ENCODE peak calls at places on chromosomes 4 and X, in five cellular contexts. One of them, this sample, is unnamed.

GRCh38 chr4:26067035-26067434 is 153.0 kb downstream of the SMIM20 start:
- DNase-seq in SK-N-SH: no peak
- DNase-seq in HepG2: no peak
- DNase-seq in GM12878: no peak
- DNase-seq in K562: no peak
- DNase-seq in this sample: no peak

GRCh38 chrX:136872091-136872700 is 8.3 kb downstream of the RBMX start:
- DNase-seq in SK-N-SH: no peak
- DNase-seq in HepG2: no peak
- DNase-seq in GM12878: no peak
- DNase-seq in K562: no peak
- DNase-seq in this sample: no peak

GRCh38 chrX:35664838-35665237 is 133.3 kb upstream of the MAGEB16 start:
- DNase-seq in SK-N-SH: no peak
- DNase-seq in HepG2: no peak
- DNase-seq in GM12878: no peak
- DNase-seq in K562: no peak
- DNase-seq in this sample: no peak

GRCh38 chrX:114065612-114066178 is 518.2 kb upstream of the HTR2C start:
- DNase-seq in SK-N-SH: no peak
- DNase-seq in HepG2: no peak
- DNase-seq in GM12878: no peak
- DNase-seq in K562: no peak
- DNase-seq in this sample: no peak

GRCh38 chr4:81789741-81790402 is 318.2 kb upstream of the RASGEF1B start:
- DNase-seq in SK-N-SH: no peak
- DNase-seq in HepG2: no peak
- DNase-seq in GM12878: no peak
- DNase-seq in K562: no peak
- DNase-seq in this sample: no peak

GRCh38 chr4:110510282-110510681 is 34.3 kb downstream of the ENPEP start:
- DNase-seq in SK-N-SH: no peak
- DNase-seq in HepG2: no peak
- DNase-seq in GM12878: no peak
- DNase-seq in K562: no peak
- DNase-seq in this sample: no peak

GRCh38 chr4:170022211-170022610 is 4.0 kb downstream of the MFAP3L start:
- DNase-seq in SK-N-SH: no peak
- DNase-seq in HepG2: no peak
- DNase-seq in GM12878: no peak
- DNase-seq in K562: no peak
- DNase-seq in this sample: no peak

GRCh38 chr4:169485791-169486742 is 126.3 kb downstream of the NEK1 start:
- DNase-seq in SK-N-SH: peak
- DNase-seq in HepG2: peak
- DNase-seq in GM12878: peak
- DNase-seq in K562: no peak
- DNase-seq in this sample: peak

GRCh38 chrX:11758400-11759171 is 549 bp downstream of the MSL3 start:
- DNase-seq in SK-N-SH: peak
- DNase-seq in HepG2: peak
- DNase-seq in GM12878: no peak
- DNase-seq in K562: peak
- DNase-seq in this sample: peak

GRCh38 chrX:100695302-100695701 is 36.6 kb downstream of the SYTL4 start:
- DNase-seq in SK-N-SH: peak
- DNase-seq in HepG2: peak
- DNase-seq in GM12878: no peak
- DNase-seq in K562: no peak
- DNase-seq in this sample: no peak

GRCh38 chrX:149372861-149373260 is 132.2 kb downstream of the IDS start:
- DNase-seq in SK-N-SH: no peak
- DNase-seq in HepG2: no peak
- DNase-seq in GM12878: no peak
- DNase-seq in K562: no peak
- DNase-seq in this sample: no peak

GRCh38 chr4:174305961-174306360 is 22.2 kb downstream of the CEP44 start:
- DNase-seq in SK-N-SH: no peak
- DNase-seq in HepG2: no peak
- DNase-seq in GM12878: no peak
- DNase-seq in K562: no peak
- DNase-seq in this sample: no peak

GRCh38 chrX:133053854-133054565 is 42.9 kb downstream of the USP26 start:
- DNase-seq in SK-N-SH: no peak
- DNase-seq in HepG2: no peak
- DNase-seq in GM12878: no peak
- DNase-seq in K562: no peak
- DNase-seq in this sample: no peak

GRCh38 chrX:10582945-10583344 is 37.4 kb downstream of the MID1 start:
- DNase-seq in SK-N-SH: no peak
- DNase-seq in HepG2: no peak
- DNase-seq in GM12878: no peak
- DNase-seq in K562: no peak
- DNase-seq in this sample: no peak

GRCh38 chr4:152588869-152589268 is 53.0 kb upstream of the FBXW7 start:
- DNase-seq in SK-N-SH: no peak
- DNase-seq in HepG2: no peak
- DNase-seq in GM12878: no peak
- DNase-seq in K562: no peak
- DNase-seq in this sample: no peak

GRCh38 chr4:152591876-152592275 is 56.0 kb upstream of the FBXW7 start:
- DNase-seq in SK-N-SH: no peak
- DNase-seq in HepG2: no peak
- DNase-seq in GM12878: no peak
- DNase-seq in K562: no peak
- DNase-seq in this sample: no peak

GRCh38 chr4:152594981-152595916 is 59.4 kb upstream of the FBXW7 start:
- DNase-seq in SK-N-SH: no peak
- DNase-seq in HepG2: no peak
- DNase-seq in GM12878: peak
- DNase-seq in K562: no peak
- DNase-seq in this sample: no peak

GRCh38 chr4:152590179-152591031 is 54.5 kb upstream of the FBXW7 start:
- DNase-seq in SK-N-SH: peak
- DNase-seq in HepG2: no peak
- DNase-seq in GM12878: no peak
- DNase-seq in K562: no peak
- DNase-seq in this sample: no peak

GRCh38 chr4:152591361-152591760 is 55.5 kb upstream of the FBXW7 start:
- DNase-seq in SK-N-SH: no peak
- DNase-seq in HepG2: no peak
- DNase-seq in GM12878: no peak
- DNase-seq in K562: no peak
- DNase-seq in this sample: no peak
- TF ChIP-seq GABPA in SK-N-SH: no peak
- TF ChIP-seq GABPA in HepG2: no peak
- TF ChIP-seq GABPA in GM12878: no peak
- TF ChIP-seq GABPA in K562: no peak
- TF ChIP-seq GABPA in this sample: no peak

DNA sequence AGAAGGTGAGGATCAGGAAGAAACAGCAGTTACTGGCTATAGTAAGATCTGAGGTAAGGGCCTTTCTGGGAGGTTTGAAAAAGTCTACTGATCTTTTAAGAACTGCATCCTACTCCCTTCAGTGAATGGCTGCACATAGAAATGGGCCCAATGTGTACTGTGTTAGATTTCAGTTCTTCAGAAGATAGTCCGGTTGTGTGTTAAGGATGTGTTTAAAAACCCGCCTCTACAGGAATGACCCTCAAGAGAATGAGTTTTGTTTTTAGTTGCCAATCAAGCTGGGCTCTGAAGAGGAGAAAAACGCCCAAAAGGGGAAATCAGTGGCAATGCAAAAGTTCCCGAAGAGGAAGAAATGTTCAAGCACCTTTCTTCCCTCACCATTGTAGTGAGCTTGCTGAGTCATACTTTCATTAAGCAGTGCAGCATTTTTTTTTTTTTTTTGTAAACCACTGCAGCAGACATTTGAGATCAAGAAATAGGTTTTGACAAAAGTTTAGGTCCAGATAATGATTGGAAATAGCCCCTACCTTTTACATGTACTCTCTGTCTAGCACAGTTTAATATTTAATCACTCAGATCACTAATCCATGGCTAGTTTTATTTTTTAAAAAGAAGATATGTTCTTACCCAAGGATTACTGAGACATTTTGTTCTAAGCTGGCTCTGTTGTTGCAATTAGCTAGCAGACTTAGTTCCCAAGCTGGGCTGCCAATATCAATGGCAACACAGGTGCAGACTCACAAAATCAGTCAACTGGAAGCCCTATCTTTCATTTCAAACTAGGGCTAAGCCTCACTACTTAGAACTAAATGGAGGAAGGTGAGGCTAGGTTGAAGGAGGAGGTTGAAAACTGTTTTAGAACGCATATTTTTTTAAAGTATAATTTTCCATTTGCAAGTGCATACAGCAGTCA is 7.0 kb upstream of the TRPC5OS start:
- DNase-seq in SK-N-SH: no peak
- DNase-seq in HepG2: no peak
- DNase-seq in GM12878: peak
- DNase-seq in K562: no peak
- DNase-seq in this sample: no peak
- TF ChIP-seq REST in SK-N-SH: no peak
- TF ChIP-seq REST in HepG2: no peak
- TF ChIP-seq REST in GM12878: no peak
- TF ChIP-seq REST in K562: no peak
- TF ChIP-seq REST in this sample: no peak

GRCh38 chr4:112523764-112524505 is 8.0 kb upstream of the NEUROG2 start:
- DNase-seq in SK-N-SH: peak
- DNase-seq in HepG2: peak
- DNase-seq in GM12878: no peak
- DNase-seq in K562: peak
- DNase-seq in this sample: no peak
- H3K4me3 ChIP-seq in SK-N-SH: no peak
- H3K4me3 ChIP-seq in HepG2: peak
- H3K4me3 ChIP-seq in GM12878: peak
- H3K4me3 ChIP-seq in K562: peak
- H3K4me3 ChIP-seq in this sample: peak

DNA sequence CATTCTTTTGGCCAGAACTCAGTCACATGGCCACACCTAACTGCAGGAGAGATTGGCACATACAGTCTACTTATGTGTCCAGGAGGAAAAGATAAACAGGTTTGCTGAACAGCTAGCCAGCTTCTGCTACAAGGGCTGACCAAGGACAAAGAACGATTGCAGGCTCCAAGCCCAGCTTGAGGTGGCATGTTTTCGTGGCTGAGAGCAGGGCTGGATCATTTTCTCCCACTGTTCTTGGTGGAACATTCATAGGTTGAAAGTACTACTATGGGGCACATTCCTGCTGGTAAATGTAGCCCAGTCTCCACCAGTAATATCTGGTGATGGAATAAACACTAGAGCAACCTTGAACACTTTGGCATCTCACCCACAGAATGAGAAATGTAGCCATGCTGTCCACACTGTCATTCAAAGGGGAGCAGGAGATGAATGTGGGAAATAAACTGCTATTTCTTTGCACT is 28.3 kb downstream of the NHS start:
- DNase-seq in SK-N-SH: no peak
- DNase-seq in HepG2: no peak
- DNase-seq in GM12878: no peak
- DNase-seq in K562: no peak
- DNase-seq in this sample: no peak
- TF ChIP-seq GABPA in SK-N-SH: no peak
- TF ChIP-seq GABPA in HepG2: no peak
- TF ChIP-seq GABPA in GM12878: no peak
- TF ChIP-seq GABPA in K562: no peak
- TF ChIP-seq GABPA in this sample: no peak

DNA sequence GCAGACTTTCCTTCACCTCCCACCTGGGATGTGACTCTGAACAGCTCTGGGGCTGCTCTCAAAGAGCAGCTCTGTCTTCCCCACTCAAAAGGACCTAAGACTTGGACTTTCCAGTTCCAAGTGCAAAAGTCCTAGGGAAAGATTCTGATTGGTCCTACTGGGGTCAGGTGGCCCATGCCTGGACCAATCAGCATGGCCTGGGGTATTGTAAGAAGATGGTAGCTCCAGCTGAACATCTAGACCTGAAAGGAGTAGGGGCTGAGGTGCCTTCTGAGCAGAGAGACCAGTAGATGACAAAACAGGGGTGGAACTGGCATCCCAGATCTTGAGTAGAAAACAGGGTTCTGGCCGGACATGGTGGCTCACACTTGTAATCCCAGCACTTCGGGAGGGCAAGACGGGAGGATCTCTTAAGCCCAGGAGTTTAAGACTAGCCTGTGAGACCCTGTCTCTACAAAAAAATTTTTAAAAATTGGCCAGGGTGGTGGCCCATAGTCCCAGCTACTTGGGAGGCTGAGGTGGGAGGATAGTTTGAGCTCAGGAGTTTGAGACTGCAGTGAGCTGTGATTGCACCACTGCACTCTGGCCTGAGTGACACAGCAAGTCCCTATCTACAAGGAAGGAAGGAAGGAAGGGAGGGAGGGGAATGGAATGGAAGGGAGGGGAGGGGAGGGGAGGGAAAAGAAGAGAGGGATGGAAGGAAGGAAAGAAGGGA is 27.4 kb upstream of the MRFAP1 start:
- DNase-seq in SK-N-SH: no peak
- DNase-seq in HepG2: no peak
- DNase-seq in GM12878: no peak
- DNase-seq in K562: peak
- DNase-seq in this sample: no peak
- TF ChIP-seq REST in SK-N-SH: no peak
- TF ChIP-seq REST in HepG2: no peak
- TF ChIP-seq REST in GM12878: no peak
- TF ChIP-seq REST in K562: no peak
- TF ChIP-seq REST in this sample: no peak

GRCh38 chr4:111639876-111640275 is 505.4 kb upstream of the FAM241A start:
- DNase-seq in SK-N-SH: no peak
- DNase-seq in HepG2: no peak
- DNase-seq in GM12878: no peak
- DNase-seq in K562: no peak
- DNase-seq in this sample: no peak
- H3K4me3 ChIP-seq in SK-N-SH: no peak
- H3K4me3 ChIP-seq in HepG2: no peak
- H3K4me3 ChIP-seq in GM12878: no peak
- H3K4me3 ChIP-seq in K562: no peak
- H3K4me3 ChIP-seq in this sample: no peak

DNA sequence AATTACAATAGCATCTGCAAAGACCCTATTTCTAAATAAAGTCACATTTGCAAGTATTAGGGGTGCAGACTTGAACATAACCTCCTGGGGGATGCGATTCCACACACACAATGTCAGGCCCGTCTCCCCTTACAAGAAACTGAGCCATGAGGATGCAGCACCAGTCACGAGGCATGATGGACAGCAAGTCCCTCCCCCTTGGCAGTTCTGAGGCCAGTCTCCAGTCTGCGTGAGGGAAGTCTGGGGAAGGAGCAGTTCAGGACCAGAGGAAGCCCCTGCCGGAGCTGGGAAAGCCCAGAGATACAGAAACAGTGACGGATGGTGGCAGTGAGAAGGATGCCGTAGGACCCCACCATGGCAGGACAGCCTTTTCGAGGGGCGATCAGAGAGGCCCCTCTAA is 9.4 kb downstream of the FAM53A start:
- DNase-seq in SK-N-SH: peak
- DNase-seq in HepG2: no peak
- DNase-seq in GM12878: no peak
- DNase-seq in K562: no peak
- DNase-seq in this sample: no peak
- TF ChIP-seq GABPA in SK-N-SH: no peak
- TF ChIP-seq GABPA in HepG2: no peak
- TF ChIP-seq GABPA in GM12878: no peak
- TF ChIP-seq GABPA in K562: no peak
- TF ChIP-seq GABPA in this sample: no peak

This sample was measured in HL-60.